ENCODE peak calls at places on chromosome 19, in eight cellular contexts. J is heart left ventricle, E is ovary, U is body of pancreas, P is adrenal gland, Y is endothelial cell of umbilical vein, D is A549, V is uterus. M is an unnamed sample.

GRCh38 chr19:36605839-36606478 is 846 bp downstream of the ZNF382 start:
- DNase-seq in J (no peak), E (no peak), U (no peak), P (no peak), Y (peak; percentile 30), D (no peak), V (no peak), M (no peak)

GRCh38 chr19:55080915-55081772 is 5.5 kb downstream of the EPS8L1 start:
- DNase-seq in J (peak; percentile 83), E (peak; percentile 65), U (peak; percentile 52), P (peak; percentile 71), Y (peak; percentile 89), D (peak; percentile 89), V (peak; percentile 53), M (peak; percentile 84)

GRCh38 chr19:30236587-30236986 is 135.6 kb upstream of the ZNF536 start:
- DNase-seq in J (no peak), E (no peak), U (no peak), P (no peak), Y (no peak), D (no peak), V (no peak), M (no peak)

GRCh38 chr19:13784731-13785452 is 10.4 kb upstream of the ZSWIM4 start:
- DNase-seq in J (peak; percentile 77), E (peak; percentile 84), U (peak; percentile 86), P (peak; percentile 86), Y (peak; percentile 62), D (peak; percentile 65), V (peak; percentile 65), M (peak; percentile 53)

GRCh38 chr19:6402058-6402457 is 9.1 kb upstream of the GTF2F1 start:
- DNase-seq in J (no peak), E (no peak), U (no peak), P (no peak), Y (no peak), D (no peak), V (no peak), M (no peak)

GRCh38 chr19:16359074-16359473 is 34.4 kb downstream of the KLF2 start:
- DNase-seq in J (no peak), E (no peak), U (no peak), P (no peak), Y (peak; percentile 70), D (no peak), V (no peak), M (no peak)

GRCh38 chr19:15456871-15457700 is 7.3 kb downstream of the RASAL3 start:
- DNase-seq in J (no peak), E (no peak), U (no peak), P (no peak), Y (no peak), D (peak; percentile 30), V (no peak), M (peak; percentile 31)

GRCh38 chr19:44050740-44051653 is 839 bp upstream of the ZNF223 start:
- DNase-seq in J (no peak), E (no peak), U (peak; percentile 28), P (peak; percentile 8), Y (no peak), D (peak; percentile 27), V (no peak), M (no peak)

GRCh38 chr19:1275976-1276619 is 768 bp downstream of the FAM174C start:
- DNase-seq in J (peak; percentile 69), E (no peak), U (peak; percentile 53), P (peak; percentile 50), Y (no peak), D (no peak), V (no peak), M (peak; percentile 94)

GRCh38 chr19:12913871-12914690 is 5.0 kb downstream of the SYCE2 start:
- DNase-seq in J (no peak), E (no peak), U (no peak), P (no peak), Y (no peak), D (no peak), V (no peak), M (no peak)

GRCh38 chr19:55197531-55197930 is 11.8 kb downstream of the PTPRH start:
- DNase-seq in J (no peak), E (no peak), U (no peak), P (no peak), Y (no peak), D (peak; percentile 63), V (no peak), M (no peak)

GRCh38 chr19:4328243-4328990 is 10.2 kb downstream of the STAP2 start:
- DNase-seq in J (peak; percentile 97), E (peak; percentile 100), U (peak; percentile 98), P (peak; percentile 94), Y (peak; percentile 82), D (peak; percentile 36), V (peak; percentile 90), M (peak; percentile 52)

GRCh38 chr19:52592301-52592700 is 22.2 kb downstream of the ZNF701 start:
- DNase-seq in J (no peak), E (no peak), U (no peak), P (no peak), Y (no peak), D (no peak), V (no peak), M (no peak)
- H3K4me3 ChIP-seq in J (no peak overlapping the region), E (no peak overlapping the region), U (no peak overlapping the region), P (no peak overlapping the region), Y (no peak overlapping the region), D (no peak overlapping the region), V (no peak overlapping the region), M (no peak overlapping the region)

GRCh38 chr19:45254044-45254531 is 3.0 kb downstream of the MARK4 start:
- DNase-seq in J (no peak), E (no peak), U (no peak), P (no peak), Y (no peak), D (no peak), V (no peak), M (no peak)
- TF ChIP-seq CTCF in J (no peak), E (no peak), U (peak; percentile 7), P (no peak), Y (peak; percentile 38), D (no peak), V (no peak), M (no peak)

DNA sequence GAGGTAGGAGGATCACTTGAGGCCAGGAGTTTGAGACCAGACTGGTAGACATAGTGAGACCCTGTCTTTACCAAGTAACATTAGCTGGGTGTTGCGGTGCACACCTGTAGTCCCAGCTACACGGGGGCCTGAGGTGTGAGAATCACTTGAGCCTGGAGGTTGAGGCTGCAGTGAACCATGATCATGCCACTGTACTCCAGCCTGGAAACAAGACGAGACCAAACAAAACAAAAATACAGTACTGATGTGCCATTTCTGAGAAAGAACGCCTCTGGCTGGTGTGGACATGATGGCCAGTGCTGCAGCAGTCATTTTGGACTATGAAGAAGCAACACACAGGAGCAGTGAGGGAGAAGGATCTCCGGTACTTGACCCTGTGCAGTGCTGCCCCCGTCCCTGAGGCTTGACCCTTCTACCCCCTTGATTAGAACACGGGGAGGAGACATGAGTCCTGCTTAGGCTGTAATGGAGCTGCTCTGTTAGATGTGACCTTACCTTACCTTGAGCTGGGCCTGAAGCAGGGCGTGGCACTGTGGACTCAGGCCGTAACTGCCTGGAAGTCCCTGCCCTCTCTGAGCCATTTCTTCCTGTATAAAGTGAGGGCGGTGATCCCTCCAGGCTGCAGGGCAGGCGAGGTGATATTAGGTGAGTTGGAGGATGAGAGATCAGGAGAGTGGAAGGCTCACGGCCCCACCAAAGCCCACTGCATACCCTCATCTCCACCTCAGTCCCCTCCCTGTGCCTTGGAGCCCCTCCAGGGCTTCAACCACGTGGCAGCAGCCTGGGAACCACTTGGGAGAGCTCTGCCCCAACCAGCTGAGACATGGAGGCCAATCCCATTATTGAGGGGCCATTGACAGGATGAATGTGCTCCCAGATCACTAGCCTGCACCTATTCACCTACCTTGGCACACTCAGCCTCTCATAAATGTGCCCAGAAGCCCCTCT is 5.9 kb downstream of the RPL18A start:
- DNase-seq in J (no peak), E (no peak), U (no peak), P (no peak), Y (no peak), D (peak; percentile 67), V (no peak), M (no peak)
- TF ChIP-seq POLR2A in J (no peak), E (no peak), U (no peak), P (no peak), Y (peak; percentile 82), D (no peak), V (no peak), M (no peak)

DNA sequence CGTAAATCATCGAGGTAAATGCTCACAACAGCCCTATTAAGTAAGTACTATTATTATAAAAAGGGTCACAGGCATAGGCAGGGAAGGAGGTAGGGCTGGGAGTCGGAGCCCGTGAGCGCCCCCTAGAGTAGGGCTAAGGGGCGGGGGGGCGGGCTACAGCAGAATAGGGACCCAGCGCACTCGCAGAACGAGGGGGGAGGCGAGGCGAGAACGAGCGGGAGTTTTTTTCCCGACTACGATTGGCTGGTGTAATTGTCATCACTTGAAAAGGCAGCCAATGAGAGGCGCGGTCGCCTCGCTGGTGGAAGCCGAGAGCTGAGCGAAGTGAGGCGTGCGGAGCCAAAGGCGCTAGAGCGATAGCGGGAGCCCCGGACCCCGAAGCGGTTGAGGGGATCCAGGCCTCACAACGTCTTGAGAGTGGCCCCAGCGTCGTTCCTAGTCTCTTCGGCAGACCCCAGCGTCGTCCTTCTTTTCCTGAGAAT is 24.2 kb downstream of the KEAP1 start:
- DNase-seq in J (peak; percentile 94), E (peak; percentile 91), U (peak; percentile 94), P (peak; percentile 93), Y (peak; percentile 95), D (peak; percentile 80), V (peak; percentile 91), M (peak; percentile 92)
- H3K4me3 ChIP-seq in J (peak overlapping the region; percentile 59), E (peak overlapping the region; percentile 40), U (no peak overlapping the region), P (peak overlapping the region; percentile 1), Y (no peak overlapping the region), D (no peak overlapping the region), V (peak overlapping the region; percentile 34), M (peak overlapping the region; percentile 13)

DNA sequence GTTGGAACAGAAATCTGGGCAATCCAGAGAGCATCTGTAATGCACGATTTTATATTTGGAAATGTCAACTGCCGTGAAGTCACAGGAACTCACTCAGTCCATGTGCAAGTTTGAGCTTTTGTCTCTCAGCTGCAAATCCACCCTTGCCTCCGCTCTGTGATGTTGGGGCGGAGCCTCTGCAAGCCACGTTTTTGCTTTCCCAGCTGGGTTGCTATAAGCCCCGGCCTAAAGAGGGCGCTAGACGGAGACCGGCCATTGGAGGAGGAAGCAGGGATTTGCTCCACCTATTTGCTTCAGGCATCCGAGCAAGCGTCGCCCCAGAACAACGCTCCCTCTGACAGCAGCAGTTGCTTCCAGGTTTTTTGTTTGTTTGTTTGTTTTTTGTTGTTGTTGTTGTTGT is 56.2 kb downstream of the TRPM4 start:
- DNase-seq in J (no peak), E (no peak), U (no peak), P (no peak), Y (no peak), D (peak; percentile 53), V (no peak), M (no peak)
- TF ChIP-seq CTCF in J (no peak), E (no peak), U (no peak), P (no peak), Y (peak; percentile 22), D (peak; percentile 14), V (no peak), M (no peak)

GRCh38 chr19:35267818-35268545 is 780 bp upstream of the USF2 start:
- DNase-seq in J (peak; percentile 87), E (peak; percentile 87), U (peak; percentile 78), P (peak; percentile 74), Y (peak; percentile 65), D (peak; percentile 87), V (peak; percentile 79), M (peak; percentile 93)
- TF ChIP-seq POLR2A in J (peak; percentile 77), E (peak; percentile 84), U (no peak), P (peak; percentile 69), Y (peak; percentile 72), D (peak; percentile 70), V (peak; percentile 81), M (no peak)

M was measured in lower leg skin.